ENCODE peak calls at places on chromosomes 6 and 20, in nine cellular contexts. X, D, P, T, F, L, M, W and U are unnamed samples.

GRCh38 chr6:165697171-165697570 is 34.1 kb upstream of the PDE10A start:
- DNase-seq in W (no peak), D (no peak), P (no peak), X (no peak), M (no peak), T (no peak), L (no peak), F (no peak), U (no peak)

GRCh38 chr6:106159531-106159940 is 73.4 kb downstream of the PRDM1 start:
- DNase-seq in M (no peak), L (no peak), X (no peak), T (no peak), D (no peak), P (no peak), F (no peak), W (peak; percentile 85), U (no peak)

GRCh38 chr20:61522498-61523090 is 270.5 kb downstream of the CDH4 start:
- DNase-seq in W (no peak), F (no peak), M (no peak), P (no peak), L (no peak), D (no peak), X (no peak), T (no peak), U (no peak)

GRCh38 chr6:166460473-166461437 is 78.0 kb upstream of the MPC1 start:
- DNase-seq in T (no peak), L (no peak), X (peak; percentile 12), P (no peak), D (no peak), W (peak; percentile 20), M (no peak), F (no peak), U (no peak)

GRCh38 chr20:50678213-50678898 is 13.0 kb downstream of the RIPOR3 start:
- DNase-seq in D (no peak), P (no peak), T (no peak), L (no peak), M (no peak), W (no peak), F (no peak), X (no peak), U (no peak)

GRCh38 chr6:157650261-157650640 is 172.8 kb upstream of the SNX9 start:
- DNase-seq in T (no peak), D (no peak), X (peak; percentile 89), P (no peak), M (no peak), W (no peak), F (no peak), L (no peak), U (no peak)

GRCh38 chr6:91276315-91276714 is 689.4 kb upstream of the MAP3K7 start:
- DNase-seq in X (peak; percentile 7), T (no peak), F (no peak), M (no peak), L (no peak), D (no peak), W (no peak), P (no peak), U (no peak)

GRCh38 chr20:37504404-37505096 is 16.5 kb upstream of the NNAT start:
- DNase-seq in L (no peak), X (no peak), W (no peak), D (peak; percentile 49), F (no peak), T (no peak), M (no peak), P (no peak), U (no peak)

GRCh38 chr6:98769546-98769945 is 64.8 kb upstream of the POU3F2 start:
- DNase-seq in F (no peak), M (no peak), W (peak; percentile 27), T (no peak), L (no peak), X (peak; percentile 46), D (peak; percentile 46), P (peak; percentile 56), U (no peak)

GRCh38 chr20:39069976-39070375 is 107.8 kb downstream of the DHX35 start:
- DNase-seq in P (no peak), T (no peak), X (no peak), W (no peak), F (no peak), D (no peak), M (no peak), L (no peak), U (no peak)

GRCh38 chr6:109349419-109349987 is 32.8 kb downstream of the CD164 start:
- DNase-seq in W (peak; percentile 20), F (no peak), L (peak; percentile 61), D (no peak), M (no peak), P (no peak), T (no peak), X (peak; percentile 55), U (no peak)

GRCh38 chr6:160438481-160438880 is 90.3 kb downstream of the SLC22A3 start:
- DNase-seq in L (no peak), F (no peak), W (no peak), D (no peak), M (no peak), P (no peak), T (no peak), X (no peak), U (no peak)

GRCh38 chr6:89817481-89817880 is 2.1 kb downstream of the MDN1 start:
- DNase-seq in W (no peak), T (no peak), X (no peak), P (no peak), L (no peak), D (peak; percentile 79), M (no peak), F (no peak), U (no peak)

GRCh38 chr6:122839477-122839876 is 50.4 kb downstream of the SMPDL3A start:
- DNase-seq in T (peak; percentile 75), F (peak; percentile 28), D (peak; percentile 64), X (peak; percentile 27), M (peak; percentile 3), P (peak; percentile 58), L (no peak), W (peak; percentile 40), U (peak; percentile 60)

GRCh38 chr6:34213772-34214171 is 22.9 kb upstream of the HMGA1 start:
- DNase-seq in T (no peak), F (no peak), P (no peak), W (no peak), X (no peak), L (no peak), D (no peak), M (no peak), U (no peak)

GRCh38 chr6:2485116-2485515 is 239.7 kb upstream of the GMDS start:
- DNase-seq in M (no peak), P (no peak), W (no peak), L (no peak), X (peak; percentile 56), D (no peak), T (no peak), F (no peak), U (no peak)

GRCh38 chr6:87806098-87806497 is 104.1 kb upstream of the AKIRIN2 start:
- DNase-seq in T (no peak), M (no peak), W (no peak), D (no peak), L (no peak), P (peak; percentile 69), F (no peak), X (no peak), U (no peak)

GRCh38 chr6:5302995-5303622 is 41.8 kb downstream of the FARS2 start:
- DNase-seq in T (peak; percentile 68), L (peak; percentile 8), X (peak; percentile 1), W (peak; percentile 63), D (peak; percentile 81), F (peak; percentile 17), M (no peak), P (peak; percentile 91), U (no peak)

GRCh38 chr20:63351811-63352591 is 9.1 kb downstream of the CHRNA4 start:
- DNase-seq in W (no peak), P (no peak), F (no peak), X (peak; percentile 96), M (no peak), D (peak; percentile 82), T (no peak), L (no peak), U (no peak)

GRCh38 chr6:143457563-143458359 is 7.2 kb downstream of the PEX3 start:
- DNase-seq in L (no peak), M (no peak), T (no peak), P (no peak), D (no peak), F (no peak), X (no peak), W (peak; percentile 15), U (no peak)

GRCh38 chr20:4697874-4698221 is 23.9 kb upstream of the PRND start:
- DNase-seq in F (no peak), W (no peak), T (no peak), X (no peak), L (no peak), M (no peak), P (no peak), D (no peak), U (no peak)

GRCh38 chr6:68876792-68877493 is 241.9 kb downstream of the ADGRB3 start:
- DNase-seq in M (no peak), W (no peak), X (peak; percentile 21), F (no peak), T (no peak), L (no peak), P (peak; percentile 8), D (no peak), U (no peak)

GRCh38 chr20:40945754-40946451 is 82.7 kb upstream of the TOP1 start:
- DNase-seq in D (peak; percentile 81), W (peak; percentile 47), T (no peak), P (peak; percentile 59), X (peak; percentile 51), L (peak; percentile 44), M (no peak), F (no peak), U (no peak)

GRCh38 chr6:166784691-166785090 is 157.6 kb upstream of the RPS6KA2 start:
- DNase-seq in D (no peak), F (no peak), T (peak; percentile 12), X (no peak), P (no peak), M (no peak), L (no peak), W (no peak), U (no peak)

GRCh38 chr20:35305682-35306556 is 13.7 kb upstream of the FAM83C start:
- DNase-seq in P (no peak), T (peak; percentile 86), L (peak; percentile 60), F (peak; percentile 43), W (peak; percentile 100), X (no peak), D (no peak), M (peak; percentile 100), U (peak; percentile 32)

GRCh38 chr6:134822920-134823430 is 126.9 kb downstream of the ALDH8A1 start:
- DNase-seq in M (peak; percentile 21), D (peak; percentile 74), T (no peak), L (peak; percentile 17), X (peak; percentile 75), F (no peak), P (peak; percentile 79), W (peak; percentile 78), U (no peak)

GRCh38 chr6:157068691-157069228 is 254.6 kb downstream of the TMEM242 start:
- DNase-seq in X (no peak), F (no peak), M (no peak), D (no peak), P (peak; percentile 89), L (no peak), W (no peak), T (no peak), U (no peak)